ENCODE peak calls at places on chromosomes 5 and 9, in seven cellular contexts. R is transverse colon, C is esophagus squamous epithelium, F is cardiac fibroblast, E is body of pancreas, D is fibroblast of the aortic adventitia, H is kidney epithelial cell. L is an unnamed sample.

GRCh38 chr9:32398207-32398606 is 13.8 kb downstream of the ACO1 start:
- DNase-seq in R (no peak), C (no peak), F (peak), E (no peak), D (no peak), H (no peak), L (no peak)

GRCh38 chr9:4299006-4299795 is 667 bp downstream of the GLIS3 start:
- DNase-seq in R (peak), C (no peak), F (peak), E (peak), D (peak), H (no peak), L (peak)

GRCh38 chr5:128695791-128696520 is 157.9 kb upstream of the FBN2 start:
- DNase-seq in R (no peak), C (no peak), F (peak), E (no peak), D (no peak), H (no peak), L (no peak)

GRCh38 chr9:130833324-130833990 is 1.6 kb upstream of the ABL1 start:
- DNase-seq in R (no peak), C (no peak), F (peak), E (no peak), D (no peak), H (no peak), L (no peak)

GRCh38 chr5:57478826-57479225 is 3.8 kb downstream of the ACTBL2 start:
- DNase-seq in R (no peak), C (no peak), F (peak), E (no peak), D (no peak), H (no peak), L (no peak)

GRCh38 chr9:95819636-95820035 is 55.9 kb upstream of the ERCC6L2 start:
- DNase-seq in R (no peak), C (no peak), F (no peak), E (no peak), D (no peak), H (no peak), L (no peak)

GRCh38 chr9:22129633-22130032 is 120.5 kb upstream of the CDKN2B start:
- DNase-seq in R (no peak), C (no peak), F (no peak), E (no peak), D (no peak), H (no peak), L (no peak)

GRCh38 chr5:16615737-16616535 is 861 bp downstream of the RETREG1 start:
- DNase-seq in R (peak), C (no peak), F (no peak), E (no peak), D (no peak), H (no peak), L (no peak)

GRCh38 chr5:78638423-78638822 is 10.1 kb downstream of the LHFPL2 start:
- DNase-seq in R (peak), C (peak), F (peak), E (peak), D (peak), H (peak), L (peak)

GRCh38 chr9:13863112-13863511 is 450.8 kb downstream of the NFIB start:
- DNase-seq in R (peak), C (no peak), F (no peak), E (peak), D (peak), H (no peak), L (peak)

GRCh38 chr5:72746736-72747135 is 69.7 kb upstream of the TNPO1 start:
- DNase-seq in R (no peak), C (no peak), F (no peak), E (no peak), D (no peak), H (no peak), L (no peak)

GRCh38 chr9:105693435-105694275 is 686 bp upstream of the TMEM38B start:
- DNase-seq in R (no peak), C (no peak), F (no peak), E (no peak), D (no peak), H (no peak), L (no peak)

GRCh38 chr9:82891321-82891720 is 171.6 kb downstream of the RASEF start:
- DNase-seq in R (no peak), C (no peak), F (peak), E (no peak), D (peak), H (no peak), L (peak)

GRCh38 chr9:82890865-82891264 is 172.1 kb downstream of the RASEF start:
- DNase-seq in R (no peak), C (no peak), F (no peak), E (no peak), D (no peak), H (no peak), L (no peak)

GRCh38 chr9:82890401-82890800 is 172.5 kb downstream of the RASEF start:
- DNase-seq in R (no peak), C (no peak), F (no peak), E (no peak), D (no peak), H (no peak), L (no peak)

GRCh38 chr9:82893549-82893948 is 169.4 kb downstream of the RASEF start:
- DNase-seq in R (no peak), C (no peak), F (no peak), E (no peak), D (no peak), H (no peak), L (no peak)

DNA sequence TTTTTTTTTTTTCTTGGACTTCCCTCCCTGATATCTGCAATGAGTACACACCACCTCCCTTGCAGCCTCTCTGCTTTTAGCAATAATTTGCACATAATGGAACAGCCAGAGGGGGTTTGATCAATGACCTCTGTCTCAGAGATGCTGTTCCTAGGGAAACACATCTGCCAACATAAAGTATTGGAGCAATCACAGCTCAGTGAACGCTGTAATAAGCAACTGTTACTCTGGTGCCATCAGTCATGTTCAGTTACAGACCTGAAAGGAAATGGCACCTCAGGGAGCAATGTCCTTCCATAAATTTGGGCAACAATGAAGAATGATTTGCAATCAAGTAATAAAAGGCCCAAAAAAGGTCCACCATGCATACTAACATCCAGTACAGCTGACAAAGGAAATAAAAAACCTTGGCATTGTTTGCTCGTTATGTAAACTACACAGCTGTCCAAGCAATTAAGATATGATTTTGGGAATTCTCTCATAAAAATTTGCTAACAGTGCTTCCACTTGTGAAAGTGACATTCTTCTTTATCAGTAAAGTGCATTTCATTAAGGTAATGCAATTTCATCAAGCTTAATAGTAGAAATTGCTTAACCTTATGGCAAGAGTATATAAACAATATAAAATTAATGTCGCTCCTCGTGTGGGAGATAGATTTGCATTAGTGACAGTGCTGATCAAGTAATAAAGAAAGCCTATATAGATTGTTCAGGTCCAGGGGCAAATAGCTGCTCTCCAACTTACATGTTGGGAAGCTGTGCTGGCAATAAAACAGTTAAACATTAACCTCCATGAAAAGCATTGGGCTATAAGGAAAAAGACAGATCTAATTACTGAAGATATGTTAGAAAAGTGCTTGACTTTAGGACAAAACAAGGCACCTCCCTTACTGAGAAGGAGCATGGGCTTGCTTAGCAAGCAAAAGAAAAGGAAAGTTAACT is 167.7 kb downstream of the RASEF start:
- DNase-seq in R (peak), C (no peak), F (no peak), E (no peak), D (no peak), H (no peak), L (no peak)
- H3K4me3 ChIP-seq in R (no peak), C (no peak), F (no peak), E (no peak), D (no peak), H (no peak), L (no peak)

GRCh38 chr9:99169086-99169485 is 52.7 kb downstream of the ALG2 start:
- DNase-seq in R (no peak), C (no peak), F (no peak), E (no peak), D (no peak), H (no peak), L (no peak)

GRCh38 chr9:99171225-99172128 is 50.3 kb downstream of the ALG2 start:
- DNase-seq in R (no peak), C (no peak), F (no peak), E (no peak), D (no peak), H (no peak), L (no peak)

GRCh38 chr9:99167694-99168093 is 54.0 kb downstream of the ALG2 start:
- DNase-seq in R (no peak), C (no peak), F (no peak), E (no peak), D (no peak), H (no peak), L (no peak)

GRCh38 chr9:99172129-99173091 is 49.3 kb downstream of the ALG2 start:
- DNase-seq in R (no peak), C (no peak), F (no peak), E (no peak), D (no peak), H (no peak), L (no peak)

DNA sequence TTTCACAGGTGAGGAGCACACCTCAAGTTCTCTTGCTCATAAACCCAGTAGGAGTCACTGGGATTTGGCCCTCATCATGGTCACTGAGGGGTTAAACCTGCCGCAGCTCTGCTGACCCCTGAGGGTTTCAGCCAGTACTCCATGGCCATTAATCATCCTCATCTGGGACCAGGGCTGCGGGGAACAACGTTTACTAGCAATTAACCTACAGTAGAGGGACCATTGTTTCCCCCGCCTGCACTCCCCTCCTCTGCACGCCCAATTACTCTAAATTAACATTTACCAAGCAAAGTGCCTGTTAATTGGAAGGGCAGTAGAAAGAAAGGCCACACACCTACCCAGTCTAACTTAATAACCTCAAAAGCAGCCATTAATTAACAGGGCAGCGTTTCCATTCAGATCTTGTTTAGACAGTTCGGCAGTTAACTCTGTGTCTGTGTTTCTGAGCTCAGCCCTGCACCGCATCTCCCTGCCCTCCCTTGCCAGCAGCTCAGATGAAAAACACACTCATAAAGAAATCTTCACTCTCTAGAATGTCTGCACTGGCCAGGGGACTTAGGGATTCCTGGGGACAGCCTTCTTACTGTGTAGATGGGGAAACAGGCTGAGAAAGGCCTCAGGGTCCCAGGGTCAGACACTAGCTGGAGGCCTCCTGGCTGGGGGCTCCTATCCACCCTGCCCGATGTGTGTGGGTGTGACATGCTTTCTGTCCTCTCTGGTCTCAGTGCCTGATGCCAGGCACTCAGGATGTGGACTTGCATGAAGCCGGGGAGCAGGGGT is 51.6 kb downstream of the ALG2 start:
- DNase-seq in R (no peak), C (no peak), F (no peak), E (no peak), D (no peak), H (no peak), L (no peak)
- TF ChIP-seq CTCF in R (no peak), C (no peak), F (peak), E (no peak), D (no peak), H (peak), L (no peak)

GRCh38 chr9:128091144-128091543 is 23.1 kb downstream of the SLC25A25 start:
- DNase-seq in R (peak), C (no peak), F (peak), E (no peak), D (peak), H (no peak), L (peak)
- H3K4me3 ChIP-seq in R (no peak), C (no peak), F (peak), E (no peak), D (peak), H (no peak), L (peak)

DNA sequence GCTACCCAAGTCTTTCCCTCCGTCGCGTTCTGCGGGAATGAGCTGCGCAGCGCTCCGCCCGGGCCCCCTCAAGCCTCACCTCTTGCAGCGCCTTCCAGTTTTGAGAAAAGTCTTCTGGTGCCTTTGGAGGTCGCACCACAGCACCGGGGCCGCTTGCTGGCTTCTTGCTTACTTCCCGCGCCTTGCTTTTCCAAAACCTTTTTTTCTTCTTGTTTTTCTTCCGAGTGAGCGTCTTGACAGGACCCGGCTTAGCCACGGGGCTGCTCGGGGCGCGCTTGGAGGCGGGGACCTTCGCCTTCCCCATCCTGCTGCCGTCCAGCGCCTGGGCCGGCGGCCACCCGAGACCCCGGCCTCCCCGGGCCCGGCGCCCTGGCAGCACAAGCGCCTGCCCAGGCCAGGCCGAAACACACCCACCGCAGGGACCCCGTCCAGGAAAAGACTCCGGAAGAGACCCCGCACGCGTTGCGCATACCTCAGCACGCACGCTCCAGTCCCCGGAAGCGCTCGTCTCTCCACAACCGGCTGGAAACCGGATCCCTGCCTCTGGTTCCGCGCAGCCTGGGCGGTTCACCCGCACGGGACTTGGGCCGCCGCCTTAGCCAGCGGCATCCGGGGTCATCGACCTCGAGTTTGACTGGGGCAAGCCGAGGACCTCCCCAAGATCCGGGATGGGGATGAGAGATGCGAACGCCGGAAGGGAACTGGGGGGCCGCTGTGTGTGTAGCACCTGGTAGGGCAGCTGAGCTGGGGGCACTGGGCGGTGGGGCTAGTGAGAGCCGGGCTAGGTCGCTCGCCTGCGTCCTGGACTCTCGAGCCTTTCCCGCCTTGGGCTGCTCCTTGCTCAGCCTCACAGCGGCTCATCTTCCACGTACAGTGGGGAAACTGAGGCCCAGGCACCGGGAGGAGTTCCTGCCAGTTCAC is at the start of gene REXO4:
- DNase-seq in R (peak), C (no peak), F (peak), E (peak), D (peak), H (peak), L (peak)
- TF ChIP-seq CTCF in R (no peak), C (peak), F (no peak), E (no peak), D (no peak), H (no peak), L (no peak)

GRCh38 chr9:120363697-120364096 is 216.3 kb downstream of the CDK5RAP2 start:
- DNase-seq in R (no peak), C (no peak), F (no peak), E (no peak), D (no peak), H (no peak), L (no peak)
- H3K4me3 ChIP-seq in R (no peak), C (no peak), F (no peak), E (no peak), D (no peak), H (no peak), L (no peak)

GRCh38 chr9:133854048-133854447 is 115.9 kb upstream of the SARDH start:
- DNase-seq in R (no peak), C (no peak), F (no peak), E (no peak), D (no peak), H (no peak), L (no peak)
- TF ChIP-seq CTCF in R (no peak), C (no peak), F (no peak), E (no peak), D (no peak), H (no peak), L (no peak)

GRCh38 chr5:180291234-180291940 is 496 bp downstream of the MAPK9 start:
- DNase-seq in R (peak), C (no peak), F (no peak), E (peak), D (no peak), H (no peak), L (no peak)
- H3K4me3 ChIP-seq in R (peak), C (peak), F (peak), E (peak), D (peak), H (peak), L (peak)

GRCh38 chr5:60395712-60396329 is 304.1 kb downstream of the DEPDC1B start:
- DNase-seq in R (no peak), C (no peak), F (no peak), E (no peak), D (peak), H (no peak), L (no peak)
- TF ChIP-seq CTCF in R (no peak), C (no peak), F (no peak), E (no peak), D (no peak), H (peak), L (no peak)

L was measured in fibroblast of pulmonary artery.